ENCODE peak calls at places on chromosomes 12 and 14, in four cellular contexts. T, D, C and Y are unnamed samples.

GRCh38 chr14:22509751-22510300 is 79.2 kb downstream of the DAD1 start:
- DNase-seq in T (no peak), D (no peak), C (no peak), Y (no peak)

GRCh38 chr14:56474419-56475022 is 105.1 kb upstream of the TMEM260 start:
- DNase-seq in T (peak), D (peak), C (no peak), Y (peak)

GRCh38 chr12:66210840-66211239 is 21.8 kb downstream of the IRAK3 start:
- DNase-seq in T (no peak), D (no peak), C (no peak), Y (no peak)

GRCh38 chr12:72081787-72082186 is 143.1 kb downstream of the TPH2 start:
- DNase-seq in T (no peak), D (no peak), C (no peak), Y (no peak)

GRCh38 chr14:92503756-92504491 is 9.7 kb upstream of the RIN3 start:
- DNase-seq in T (peak), D (no peak), C (no peak), Y (peak)

GRCh38 chr12:93158065-93158843 is 219.5 kb upstream of the NUDT4 start:
- DNase-seq in T (no peak), D (no peak), C (no peak), Y (no peak)

GRCh38 chr14:56795284-56795622 is 15.0 kb downstream of the OTX2 start:
- DNase-seq in T (no peak), D (no peak), C (no peak), Y (no peak)

GRCh38 chr12:51773145-51773869 is 75.2 kb downstream of the FIGNL2 start:
- DNase-seq in T (peak), D (no peak), C (no peak), Y (peak)

GRCh38 chr12:51326762-51327439 is 2.9 kb upstream of the BIN2 start:
- DNase-seq in T (peak), D (no peak), C (no peak), Y (peak)

GRCh38 chr12:90622431-90622830 is 332.5 kb downstream of the CCER1 start:
- DNase-seq in T (peak), D (no peak), C (no peak), Y (no peak)

GRCh38 chr14:94539181-94539580 is 22.1 kb upstream of the SERPINA4 start:
- DNase-seq in T (no peak), D (no peak), C (no peak), Y (no peak)

GRCh38 chr14:90193925-90194324 is 62.4 kb upstream of the PSMC1 start:
- DNase-seq in T (no peak), D (no peak), C (no peak), Y (no peak)

GRCh38 chr12:111757361-111758119 is 9.2 kb upstream of the ALDH2 start:
- DNase-seq in T (no peak), D (no peak), C (peak), Y (no peak)

GRCh38 chr12:121453022-121453360 is 53.1 kb downstream of the RNF34 start:
- DNase-seq in T (no peak), D (no peak), C (no peak), Y (no peak)

GRCh38 chr12:117863004-117863709 is 105.6 kb downstream of the KSR2 start:
- DNase-seq in T (no peak), D (no peak), C (no peak), Y (peak)

GRCh38 chr14:30655124-30655523 is 33.0 kb downstream of the SCFD1 start:
- DNase-seq in T (no peak), D (no peak), C (no peak), Y (peak)

GRCh38 chr14:31567651-31568050 is 6.4 kb downstream of the NUBPL start:
- DNase-seq in T (no peak), D (no peak), C (no peak), Y (no peak)

GRCh38 chr12:124388038-124388676 is 93.3 kb downstream of the RFLNA start:
- DNase-seq in T (no peak), D (no peak), C (no peak), Y (no peak)

GRCh38 chr14:68978550-68978911 is 571 bp downstream of the ACTN1 start:
- DNase-seq in T (no peak), D (peak), C (peak), Y (peak)

GRCh38 chr12:71870409-71870808 is 30.9 kb downstream of the TBC1D15 start:
- DNase-seq in T (no peak), D (no peak), C (no peak), Y (no peak)

GRCh38 chr12:27970981-27971489 is 1.5 kb downstream of the PTHLH start:
- DNase-seq in T (no peak), D (no peak), C (no peak), Y (peak)

GRCh38 chr12:128823216-128823915 is 392 bp downstream of the SLC15A4 start:
- DNase-seq in T (peak), D (no peak), C (peak), Y (peak)

GRCh38 chr12:2826721-2827515 is 7.9 kb downstream of the NRIP2 start:
- DNase-seq in T (no peak), D (no peak), C (no peak), Y (no peak)

GRCh38 chr12:108234155-108234554 is 105.0 kb downstream of the CMKLR1 start:
- DNase-seq in T (no peak), D (no peak), C (no peak), Y (no peak)

GRCh38 chr14:56129941-56130340 is 11.7 kb downstream of the PELI2 start:
- DNase-seq in T (no peak), D (no peak), C (peak), Y (no peak)

GRCh38 chr12:39236994-39237393 is 205.9 kb downstream of the KIF21A start:
- DNase-seq in T (peak), D (no peak), C (no peak), Y (peak)

GRCh38 chr12:14612895-14613294 is 45.2 kb upstream of the PLBD1 start:
- DNase-seq in T (no peak), D (peak), C (no peak), Y (no peak)

GRCh38 chr12:39429809-39430208 is 13.1 kb downstream of the KIF21A start:
- DNase-seq in T (no peak), D (no peak), C (no peak), Y (no peak)

GRCh38 chr12:46884362-46884761 is 58.6 kb upstream of the SLC38A4 start:
- DNase-seq in T (no peak), D (no peak), C (no peak), Y (no peak)

GRCh38 chr12:39846304-39846703 is 226.7 kb upstream of the ABCD2 start:
- DNase-seq in T (no peak), D (no peak), C (no peak), Y (no peak)

GRCh38 chr14:99120147-99121026 is 151.6 kb downstream of the BCL11B start:
- DNase-seq in T (no peak), D (no peak), C (no peak), Y (no peak)

GRCh38 chr12:18462437-18462836 is 201.1 kb downstream of the PIK3C2G start:
- DNase-seq in T (no peak), D (no peak), C (no peak), Y (peak)